ENCODE peak calls at places on chromosomes 7 and 10, in five cellular contexts. D is Right ventricle myocardium inferior, V is lower lobe of right lung, G is heart left ventricle, Y is memory B cell. Z is an unnamed sample.

GRCh38 chr10:593421-593820 is 96.0 kb downstream of the DIP2C start:
- ATAC-seq in D (no peak), V (no peak), G (peak), Y (no peak), Z (no peak)

GRCh38 chr10:14889318-14889717 is 10.7 kb downstream of the SUV39H2 start:
- ATAC-seq in D (no peak), V (no peak), G (no peak), Y (no peak), Z (no peak)

GRCh38 chr10:77680811-77681210 is 43.2 kb upstream of the KCNMA1 start:
- ATAC-seq in D (no peak), V (no peak), G (no peak), Y (no peak), Z (no peak)

GRCh38 chr7:76351372-76351771 is 7.4 kb downstream of the YWHAG start:
- ATAC-seq in D (no peak), V (no peak), G (no peak), Y (no peak), Z (no peak)

GRCh38 chr10:121374121-121374520 is 224.1 kb downstream of the FGFR2 start:
- ATAC-seq in D (no peak), V (no peak), G (no peak), Y (no peak), Z (no peak)

GRCh38 chr7:84248843-84249242 is 54.3 kb upstream of the SEMA3A start:
- ATAC-seq in D (peak), V (peak), G (peak), Y (no peak), Z (peak)

GRCh38 chr7:143320620-143321019 is 4.7 kb downstream of the CLCN1 start:
- ATAC-seq in D (no peak), V (no peak), G (no peak), Y (no peak), Z (no peak)

GRCh38 chr7:158369866-158370265 is 217.8 kb downstream of the PTPRN2 start:
- ATAC-seq in D (no peak), V (no peak), G (no peak), Y (no peak), Z (no peak)

GRCh38 chr10:43825421-43825820 is 176.7 kb upstream of the ZNF32 start:
- ATAC-seq in D (no peak), V (no peak), G (peak), Y (no peak), Z (peak)

GRCh38 chr10:62638062-62638477 is 166.4 kb upstream of the ADO start:
- ATAC-seq in D (peak), V (peak), G (peak), Y (peak), Z (peak)

GRCh38 chr7:124633740-124634139 is 131.9 kb downstream of the GPR37 start:
- ATAC-seq in D (no peak), V (no peak), G (no peak), Y (no peak), Z (no peak)

GRCh38 chr7:101362334-101363195 is at the start of gene COL26A1:
- ATAC-seq in D (peak), V (peak), G (no peak), Y (no peak), Z (peak)

GRCh38 chr10:28939352-28940157 is 262.2 kb downstream of the BAMBI start:
- ATAC-seq in D (peak), V (peak), G (peak), Y (no peak), Z (peak)

GRCh38 chr7:67724955-67725354 is 728.3 kb downstream of the TYW1 start:
- ATAC-seq in D (peak), V (no peak), G (no peak), Y (no peak), Z (peak)

GRCh38 chr7:159281573-159281972 is 136.9 kb upstream of the VIPR2 start:
- ATAC-seq in D (no peak), V (no peak), G (no peak), Y (no peak), Z (no peak)

GRCh38 chr7:142407939-142408573 is 150.2 kb upstream of the PRSS58 start:
- ATAC-seq in D (peak), V (no peak), G (no peak), Y (no peak), Z (peak)

Z was measured in gastroesophageal sphincter.